ENCODE peak calls at places on chromosomes 5 and 9, in nine cellular contexts. P is OCI-LY7, Q is GM23338, H is GM23248, O is PC-9, B is hepatocyte, S is PC-3, N is HCT116, K is SK-N-SH. W is an unnamed sample.
A peak's percentile ranks its signal among the peaks of the same experiment; 100 is the strongest.

GRCh38 chr9:33946779-33947535 is 101.7 kb downstream of the UBAP2 start:
- DNase-seq in P (no peak), Q (no peak), H (peak; percentile 97), O (peak; percentile 58), B (no peak), S (peak; percentile 83), N (no peak), K (no peak), W (no peak)

GRCh38 chr5:151492729-151493128 is 45.3 kb downstream of the SLC36A1 start:
- DNase-seq in P (no peak), Q (no peak), H (peak; percentile 92), O (no peak), B (no peak), S (peak; percentile 60), N (peak; percentile 16), K (no peak), W (no peak)

GRCh38 chr5:97192580-97193421 is 9.8 kb upstream of the RIOK2 start:
- DNase-seq in P (peak; percentile 31), Q (peak; percentile 7), H (no peak), O (peak; percentile 98), B (no peak), S (peak; percentile 26), N (no peak), K (no peak), W (no peak)

GRCh38 chr5:161155451-161155850 is 303.4 kb upstream of the ATP10B start:
- DNase-seq in P (no peak), Q (no peak), H (no peak), O (no peak), B (no peak), S (no peak), N (no peak), K (no peak), W (no peak)

GRCh38 chr5:127696688-127697087 is 6.5 kb upstream of the CCDC192 start:
- DNase-seq in P (no peak), Q (no peak), H (peak; percentile 81), O (no peak), B (no peak), S (peak; percentile 5), N (no peak), K (no peak), W (no peak)

GRCh38 chr9:127742435-127743088 is 7.5 kb upstream of the TOR2A start:
- DNase-seq in P (no peak), Q (peak; percentile 97), H (peak; percentile 78), O (peak; percentile 49), B (peak; percentile 68), S (no peak), N (no peak), K (peak; percentile 81), W (peak; percentile 54)

GRCh38 chr9:128168731-128169308 is 8.8 kb downstream of the BBLN start:
- DNase-seq in P (no peak), Q (no peak), H (no peak), O (no peak), B (no peak), S (no peak), N (no peak), K (no peak), W (no peak)

GRCh38 chr9:127875306-127875966 is 2.0 kb downstream of the AK1 start:
- DNase-seq in P (no peak), Q (no peak), H (peak; percentile 79), O (no peak), B (peak; percentile 53), S (no peak), N (no peak), K (no peak), W (no peak)

GRCh38 chr5:62395210-62395950 is 8.3 kb downstream of the DIMT1 start:
- DNase-seq in P (no peak), Q (no peak), H (peak; percentile 10), O (no peak), B (no peak), S (peak; percentile 71), N (no peak), K (no peak), W (no peak)

GRCh38 chr5:126471875-126472537 is 48.8 kb downstream of the GRAMD2B start:
- DNase-seq in P (no peak), Q (no peak), H (peak; percentile 88), O (peak; percentile 66), B (peak; percentile 44), S (peak; percentile 65), N (no peak), K (no peak), W (no peak)

GRCh38 chr5:144142030-144142825 is 28.2 kb downstream of the YIPF5 start:
- DNase-seq in P (peak; percentile 41), Q (peak; percentile 77), H (peak; percentile 81), O (no peak), B (peak; percentile 59), S (peak; percentile 55), N (peak; percentile 12), K (peak; percentile 36), W (peak; percentile 76)

GRCh38 chr5:149162401-149163084 is 21.2 kb downstream of the ABLIM3 start:
- DNase-seq in P (no peak), Q (no peak), H (peak; percentile 67), O (peak; percentile 60), B (no peak), S (peak; percentile 98), N (peak; percentile 74), K (no peak), W (no peak)

GRCh38 chr5:170738840-170739239 is 44.7 kb upstream of the GABRP start:
- DNase-seq in P (no peak), Q (no peak), H (no peak), O (no peak), B (no peak), S (no peak), N (no peak), K (no peak), W (no peak)

GRCh38 chr5:160289721-160290120 is 22.6 kb downstream of the CCNJL start:
- DNase-seq in P (no peak), Q (peak; percentile 35), H (no peak), O (no peak), B (no peak), S (no peak), N (no peak), K (no peak), W (peak; percentile 22)

GRCh38 chr5:112776301-112776856 is 38.7 kb downstream of the APC start:
- DNase-seq in P (no peak), Q (no peak), H (peak; percentile 93), O (no peak), B (no peak), S (peak; percentile 50), N (no peak), K (no peak), W (no peak)

GRCh38 chr9:18568969-18569368 is 95.0 kb downstream of the ADAMTSL1 start:
- DNase-seq in P (no peak), Q (peak; percentile 11), H (peak; percentile 34), O (no peak), B (no peak), S (no peak), N (no peak), K (peak; percentile 48), W (no peak)

GRCh38 chr5:113061851-113062631 is 85.4 kb downstream of the DCP2 start:
- DNase-seq in P (no peak), Q (no peak), H (peak; percentile 77), O (no peak), B (no peak), S (peak; percentile 64), N (no peak), K (peak; percentile 33), W (no peak)

GRCh38 chr5:127885176-127885575 is 182.0 kb downstream of the CCDC192 start:
- DNase-seq in P (no peak), Q (no peak), H (no peak), O (no peak), B (no peak), S (peak; percentile 49), N (no peak), K (no peak), W (no peak)

DNA sequence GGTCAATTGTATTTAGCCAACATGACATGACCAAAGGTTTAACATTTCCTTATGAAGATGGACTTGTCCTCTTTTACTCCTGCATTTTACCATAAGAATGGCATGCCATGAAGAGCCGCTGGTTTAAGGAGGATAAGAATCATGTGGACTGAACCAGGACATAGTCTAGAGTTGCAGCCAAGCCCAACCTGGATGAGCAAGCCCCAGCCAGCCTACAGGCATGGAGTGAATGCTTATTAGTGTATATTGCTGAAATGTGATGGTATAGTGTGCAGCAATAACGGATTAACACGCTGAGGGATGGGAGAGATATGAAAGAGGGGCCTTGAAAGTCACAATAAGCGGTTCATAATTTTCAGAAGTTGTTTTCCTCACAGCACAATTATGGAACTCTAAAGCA is 523.2 kb downstream of the NTRK2 start:
- DNase-seq in P (no peak), Q (no peak), H (no peak), O (no peak), B (no peak), S (no peak), N (no peak), K (no peak), W (no peak)
- H3K9me2 ChIP-seq in P (no peaks in the 10 kb centered on the region), Q (peaks cover 11% of the 10 kb centered on the region), H (no peaks in the 10 kb centered on the region), O (no peaks in the 10 kb centered on the region), B (no peaks in the 10 kb centered on the region), S (no peaks in the 10 kb centered on the region), N (no peaks in the 10 kb centered on the region), K (no peaks in the 10 kb centered on the region), W (no peaks in the 10 kb centered on the region)

GRCh38 chr5:65791721-65792698 is 70.0 kb downstream of the NLN start:
- DNase-seq in P (no peak), Q (no peak), H (peak; percentile 36), O (no peak), B (no peak), S (no peak), N (no peak), K (no peak), W (no peak)
- H2AFZ ChIP-seq in P (no peak overlapping the region), Q (no peak overlapping the region), H (no peak overlapping the region), O (no peak overlapping the region), B (no peak overlapping the region), S (no peak overlapping the region), N (no peak overlapping the region), K (no peak overlapping the region), W (no peak overlapping the region)

DNA sequence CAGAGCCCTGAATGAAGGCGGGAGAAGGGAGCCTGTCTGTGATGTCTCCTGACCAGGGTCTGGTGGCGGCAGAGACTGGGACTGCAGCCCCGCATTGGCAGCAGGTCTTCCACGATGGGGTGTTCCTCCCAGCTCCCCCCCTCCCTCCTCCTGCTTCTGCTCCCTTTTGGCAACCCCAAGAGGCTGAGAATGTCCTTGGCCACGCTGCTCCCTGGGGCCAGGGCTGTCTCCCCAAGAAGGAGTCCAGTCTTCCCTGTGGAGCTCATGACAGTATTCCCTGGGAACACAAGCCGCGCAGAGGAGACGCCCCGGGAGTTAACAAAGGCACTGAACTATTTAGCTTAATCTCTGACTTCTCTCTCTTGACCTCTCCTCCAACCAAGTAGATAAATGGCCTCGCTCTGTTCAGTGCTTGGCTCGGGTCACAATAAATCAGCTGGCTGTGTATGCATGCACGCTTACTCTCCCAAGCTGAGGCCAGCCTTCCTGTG is 84.0 kb upstream of the NEURL1B start:
- DNase-seq in P (no peak), Q (no peak), H (no peak), O (no peak), B (no peak), S (no peak), N (no peak), K (no peak), W (no peak)
- H3K9me2 ChIP-seq in P (no peaks in the 10 kb centered on the region), Q (no peaks in the 10 kb centered on the region), H (no peaks in the 10 kb centered on the region), O (no peaks in the 10 kb centered on the region), B (no peaks in the 10 kb centered on the region), S (no peaks in the 10 kb centered on the region), N (no peaks in the 10 kb centered on the region), K (no peaks in the 10 kb centered on the region), W (no peaks in the 10 kb centered on the region)

DNA sequence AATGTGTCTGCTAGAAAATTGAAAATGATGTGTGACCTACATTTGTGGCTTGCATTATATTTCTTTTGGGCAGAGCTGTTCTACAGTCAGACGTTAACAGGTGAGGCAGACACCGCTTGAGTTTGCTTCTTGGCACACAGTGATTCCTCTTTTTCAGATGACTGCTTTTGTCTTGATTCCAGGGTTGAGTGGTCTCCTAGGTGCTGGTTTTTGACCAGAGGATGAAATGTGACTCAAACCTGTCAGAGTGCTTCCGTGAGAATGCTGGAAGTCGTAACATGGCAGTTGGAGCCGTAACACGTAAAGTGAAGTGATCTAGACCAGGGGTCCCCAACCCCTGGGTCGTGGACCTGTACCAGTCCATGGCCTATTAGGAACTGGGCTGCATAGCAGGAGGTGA is 28.3 kb upstream of the NDFIP1 start:
- DNase-seq in P (no peak), Q (no peak), H (no peak), O (no peak), B (no peak), S (no peak), N (no peak), K (no peak), W (no peak)
- H2AFZ ChIP-seq in P (no peak overlapping the region), Q (no peak overlapping the region), H (no peak overlapping the region), O (no peak overlapping the region), B (no peak overlapping the region), S (no peak overlapping the region), N (no peak overlapping the region), K (no peak overlapping the region), W (no peak overlapping the region)

W was measured in Karpas-422.